ENCODE peak calls at places on chromosomes 7 and 10, in ten cellular contexts. Y, B, J, I, N, R, U, G, V and A are unnamed samples. For H3K4me1, the result is how much of the 10 kb centered on the place peaks cover.

GRCh38 chr7:27575647-27576046 is 87.0 kb downstream of the HIBADH start:
- DNase-seq in G (no peak), I (no peak), N (peak), R (no peak), B (no peak), V (no peak), U (no peak), Y (peak), J (no peak), A (no peak)

GRCh38 chr10:33125522-33125921 is 167.5 kb upstream of the ITGB1 start:
- DNase-seq in V (no peak), N (no peak), U (no peak), R (no peak), B (no peak), Y (no peak), G (no peak), J (peak), I (no peak), A (no peak)

GRCh38 chr10:105538933-105539332 is 897.8 kb downstream of the SORCS3 start:
- DNase-seq in J (no peak), U (no peak), I (no peak), B (no peak), V (no peak), G (no peak), N (no peak), R (peak), Y (no peak), A (no peak)

GRCh38 chr7:40403664-40404476 is 269.1 kb downstream of the SUGCT start:
- DNase-seq in U (no peak), N (no peak), V (no peak), B (peak), R (no peak), J (no peak), I (no peak), G (no peak), Y (no peak), A (no peak)

GRCh38 chr7:66296001-66296521 is 90.9 kb downstream of the TPST1 start:
- DNase-seq in N (no peak), B (no peak), R (no peak), I (no peak), G (no peak), Y (no peak), V (no peak), U (no peak), J (no peak), A (no peak)

GRCh38 chr10:71483871-71484270 is 87.2 kb downstream of the CDH23 start:
- DNase-seq in R (no peak), N (no peak), V (no peak), U (no peak), G (no peak), J (no peak), I (no peak), Y (no peak), B (no peak), A (no peak)

GRCh38 chr10:58481569-58482109 is 31.0 kb upstream of the BICC1 start:
- DNase-seq in R (no peak), B (no peak), U (no peak), J (no peak), I (no peak), N (no peak), V (no peak), G (no peak), Y (no peak), A (peak)

GRCh38 chr7:99314504-99314903 is 11.2 kb upstream of the ARPC1A start:
- DNase-seq in U (no peak), Y (no peak), B (no peak), I (no peak), V (peak), N (no peak), R (no peak), J (peak), G (no peak), A (peak)

DNA sequence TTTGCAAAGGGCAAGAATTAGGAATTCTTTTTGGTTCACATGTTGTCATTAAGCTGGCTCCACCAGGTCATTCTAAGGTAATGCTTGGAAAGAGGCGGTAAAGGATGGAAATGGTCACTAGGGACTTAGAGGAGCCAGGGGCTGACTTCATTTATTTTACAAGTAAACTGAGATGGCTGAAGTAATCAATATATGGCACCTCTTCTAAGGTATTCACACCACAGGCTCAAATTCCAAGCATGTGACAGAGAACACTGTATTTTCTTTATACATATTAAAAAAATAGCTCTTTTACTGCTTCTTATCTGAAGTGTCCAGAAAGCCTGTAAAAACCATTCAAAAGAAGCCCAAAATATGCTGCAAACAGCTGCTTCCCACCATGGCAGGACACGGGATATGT is 239.0 kb downstream of the GLI3 start:
- DNase-seq in J (no peak), Y (no peak), G (no peak), B (no peak), U (no peak), R (no peak), N (no peak), V (no peak), I (no peak), A (no peak)
- H3K4me1 ChIP-seq in J (half or more), Y (under half), G (under half), B (under half), U (under half), R (under half), N (under half), V (under half), I (under half), A (under half)

GRCh38 chr10:44199267-44199666 is 185.6 kb downstream of the CXCL12 start:
- DNase-seq in U (no peak), I (no peak), B (no peak), N (no peak), G (no peak), R (no peak), Y (no peak), V (no peak), J (no peak), A (no peak)
- H3K4me1 ChIP-seq in U (under half), I (under half), B (under half), N (under half), G (under half), R (under half), Y (under half), V (under half), J (under half), A (under half)

GRCh38 chr7:74182453-74183090 is 8.4 kb downstream of the EIF4H start:
- DNase-seq in R (no peak), U (no peak), G (no peak), J (no peak), N (no peak), I (no peak), B (no peak), Y (no peak), V (no peak), A (no peak)
- H3K4me1 ChIP-seq in R (under half), U (under half), G (half or more), J (under half), N (half or more), I (under half), B (under half), Y (under half), V (under half), A (under half)

GRCh38 chr7:47763063-47763974 is 181.4 kb upstream of the TNS3 start:
- DNase-seq in B (peak), U (no peak), J (peak), R (peak), G (no peak), V (peak), N (peak), I (peak), Y (peak), A (peak)
- H3K4me1 ChIP-seq in B (under half), U (under half), J (under half), R (under half), G (under half), V (under half), N (under half), I (under half), Y (under half), A (under half)